ENCODE peak calls at places on chromosome 14, in five cellular contexts. M is pancreas, O is mammary epithelial cell, R is fibroblast of lung, S is astrocyte. T is an unnamed sample.

GRCh38 chr14:80055912-80056801 is 155.1 kb downstream of the DIO2 start:
- DNase-seq in M (no peak), O (peak; percentile 32), R (peak; percentile 70), S (peak; percentile 46), T (peak; percentile 66)

GRCh38 chr14:61186793-61187641 is 94.1 kb downstream of the TMEM30B start:
- DNase-seq in M (no peak), O (no peak), R (peak; percentile 33), S (no peak), T (peak; percentile 47)

GRCh38 chr14:96876747-96877146 is 79.6 kb downstream of the VRK1 start:
- DNase-seq in M (no peak), O (no peak), R (no peak), S (no peak), T (no peak)

GRCh38 chr14:85471744-85472143 is 58.2 kb upstream of the FLRT2 start:
- DNase-seq in M (no peak), O (peak; percentile 76), R (peak; percentile 89), S (peak; percentile 98), T (peak; percentile 99)

GRCh38 chr14:77022219-77022852 is 6.2 kb downstream of the IRF2BPL start:
- DNase-seq in M (no peak), O (no peak), R (no peak), S (no peak), T (no peak)

GRCh38 chr14:24817638-24818053 is 183.7 kb upstream of the GZMB start:
- DNase-seq in M (no peak), O (no peak), R (peak; percentile 69), S (no peak), T (no peak)

GRCh38 chr14:59900536-59900935 is 19.4 kb upstream of the LRRC9 start:
- DNase-seq in M (no peak), O (no peak), R (no peak), S (no peak), T (no peak)

GRCh38 chr14:49977126-49977841 is 84.4 kb downstream of the ARF6 start:
- DNase-seq in M (no peak), O (no peak), R (no peak), S (no peak), T (no peak)

GRCh38 chr14:99230271-99231141 is 41.5 kb downstream of the BCL11B start:
- DNase-seq in M (no peak), O (no peak), R (no peak), S (no peak), T (no peak)

GRCh38 chr14:104361101-104361591 is 218.4 kb upstream of the C14orf180 start:
- DNase-seq in M (no peak), O (no peak), R (no peak), S (no peak), T (no peak)

DNA sequence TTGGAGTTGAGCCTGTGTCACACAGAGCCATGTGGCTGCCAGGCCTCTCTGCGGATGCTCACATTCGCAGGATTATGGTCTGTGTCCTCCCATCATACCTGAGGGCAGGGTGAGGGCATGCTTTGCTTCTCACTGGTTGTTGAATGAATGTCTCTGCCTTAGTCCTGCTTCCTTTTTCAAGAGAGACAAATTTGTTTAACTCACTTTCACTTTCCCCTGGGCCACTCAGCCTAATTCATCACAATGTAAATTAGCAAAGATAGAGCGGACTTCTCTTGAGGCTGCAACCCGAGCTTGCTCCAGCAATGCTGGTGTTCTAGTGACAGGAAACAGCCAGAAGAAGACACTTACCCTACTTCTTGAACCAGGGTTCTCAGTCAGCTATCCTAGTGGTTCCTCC is 35.5 kb upstream of the PAX9 start:
- DNase-seq in M (no peak), O (no peak), R (no peak), S (no peak), T (no peak)
- H3K4me3 ChIP-seq in M (no peak overlapping the region), O (no peak overlapping the region), R (no peak overlapping the region), S (no peak overlapping the region), T (no peak overlapping the region)

DNA sequence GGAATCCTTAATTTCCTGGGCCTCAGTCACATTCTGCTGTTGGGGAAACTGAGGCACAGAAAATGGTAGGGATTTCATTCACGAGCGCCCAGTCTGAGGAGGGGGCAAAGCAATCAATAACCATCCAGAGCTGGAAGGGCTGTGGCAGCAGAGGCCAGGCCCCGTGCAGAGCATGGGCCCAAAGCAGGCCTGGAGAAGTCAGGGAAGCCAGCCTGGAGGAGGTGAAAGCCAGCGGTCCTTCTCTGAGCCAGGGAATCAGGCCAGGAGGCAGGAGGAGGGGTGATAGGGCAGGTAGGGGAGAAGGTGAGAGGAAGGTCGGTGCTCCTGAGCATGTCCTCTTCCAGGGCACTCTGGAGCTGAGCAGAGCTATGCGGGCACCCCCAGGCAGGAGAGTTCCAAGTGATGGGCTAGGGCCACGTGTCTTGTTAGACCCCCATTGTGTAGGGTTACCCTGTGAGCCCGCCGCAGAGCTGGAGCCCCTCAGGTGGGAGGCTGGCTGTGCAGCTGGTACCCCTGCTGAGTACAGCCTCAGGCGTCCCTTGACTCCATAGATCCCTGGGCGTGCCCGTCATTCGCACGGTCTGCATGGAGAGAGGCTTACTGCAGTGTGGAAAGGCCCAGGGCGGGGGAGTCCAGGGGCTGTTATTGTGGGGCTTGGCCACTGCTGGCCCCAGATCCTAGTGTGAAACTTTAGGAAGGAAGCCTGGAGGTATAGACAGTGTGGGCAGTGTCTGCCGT is 4.8 kb downstream of the TNFAIP2 start:
- DNase-seq in M (peak; percentile 70), O (no peak), R (no peak), S (no peak), T (no peak)
- H3K36me3 ChIP-seq in M (no peaks in the 10 kb centered on the region), O (no peaks in the 10 kb centered on the region), R (peaks cover 28% of the 10 kb centered on the region), S (no peaks in the 10 kb centered on the region), T (no peaks in the 10 kb centered on the region)

DNA sequence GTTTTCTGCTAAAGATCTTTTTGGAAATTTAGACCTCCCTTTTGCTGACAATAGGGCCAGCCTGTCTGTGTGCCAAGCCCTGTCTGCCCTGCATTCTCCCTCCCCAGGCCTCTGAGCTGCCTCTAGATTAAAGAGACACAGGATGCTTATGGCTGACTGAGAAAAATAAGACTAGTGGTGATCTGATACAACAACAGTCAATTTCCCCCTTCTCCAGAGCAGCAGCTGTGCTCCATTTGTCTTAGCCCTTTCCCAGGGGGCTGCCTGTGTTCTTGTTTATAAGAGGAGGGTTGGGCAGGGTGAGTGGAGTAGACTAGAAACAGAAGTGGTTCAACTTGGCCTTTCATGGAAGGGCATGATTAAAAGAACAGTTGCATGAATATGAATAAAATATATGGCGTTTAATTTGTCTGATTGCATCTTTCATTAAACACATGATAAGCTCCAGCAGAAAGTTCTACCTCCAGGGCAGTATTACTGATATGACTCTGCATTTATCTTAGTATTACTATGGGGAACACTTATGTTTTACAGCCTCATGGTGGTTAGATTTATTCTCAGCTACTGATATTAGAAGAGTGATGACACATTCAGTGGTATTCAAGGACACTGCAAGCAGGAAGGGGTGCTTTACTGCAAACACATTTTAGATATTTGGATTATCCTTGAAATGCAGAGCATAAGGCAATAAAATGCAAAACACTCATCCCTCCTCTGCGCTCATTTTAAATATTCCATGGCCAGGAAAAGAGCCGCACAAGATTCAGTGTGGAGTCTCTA is 150.1 kb upstream of the CLEC14A start:
- DNase-seq in M (no peak), O (no peak), R (peak; percentile 71), S (peak; percentile 53), T (peak; percentile 1)
- TF ChIP-seq CTCF in M (no peak), O (no peak), R (peak; percentile 32), S (no peak), T (no peak)

GRCh38 chr14:53779301-53779700 is 177.3 kb downstream of the BMP4 start:
- DNase-seq in M (no peak), O (no peak), R (no peak), S (no peak), T (no peak)

GRCh38 chr14:53780156-53780555 is 176.5 kb downstream of the BMP4 start:
- DNase-seq in M (no peak), O (no peak), R (no peak), S (no peak), T (no peak)

GRCh38 chr14:53784688-53785087 is 171.9 kb downstream of the BMP4 start:
- DNase-seq in M (no peak), O (no peak), R (no peak), S (no peak), T (no peak)

GRCh38 chr14:53786045-53786444 is 170.6 kb downstream of the BMP4 start:
- DNase-seq in M (no peak), O (no peak), R (peak; percentile 4), S (no peak), T (no peak)

GRCh38 chr14:53783256-53783655 is 173.4 kb downstream of the BMP4 start:
- DNase-seq in M (no peak), O (no peak), R (no peak), S (no peak), T (no peak)
- H3K4me3 ChIP-seq in M (no peak overlapping the region), O (no peak overlapping the region), R (no peak overlapping the region), S (no peak overlapping the region), T (no peak overlapping the region)

GRCh38 chr14:34580381-34580780 is 40.9 kb upstream of the EAPP start:
- DNase-seq in M (no peak), O (no peak), R (no peak), S (no peak), T (no peak)
- H3K36me3 ChIP-seq in M (peaks cover 17% of the 10 kb centered on the region), O (peaks cover 18% of the 10 kb centered on the region), R (peaks cover 5% of the 10 kb centered on the region), S (peaks cover 23% of the 10 kb centered on the region), T (peaks cover 61% of the 10 kb centered on the region)

GRCh38 chr14:93727917-93728650 is 60.2 kb downstream of the PRIMA1 start:
- DNase-seq in M (peak; percentile 47), O (no peak), R (no peak), S (no peak), T (no peak)

GRCh38 chr14:93725002-93725582 is 63.2 kb downstream of the PRIMA1 start:
- DNase-seq in M (peak; percentile 51), O (no peak), R (no peak), S (no peak), T (no peak)

GRCh38 chr14:93725993-93726392 is 62.3 kb downstream of the PRIMA1 start:
- DNase-seq in M (peak; percentile 29), O (no peak), R (no peak), S (no peak), T (no peak)

GRCh38 chr14:93728651-93729016 is 59.7 kb downstream of the PRIMA1 start:
- DNase-seq in M (peak; percentile 26), O (no peak), R (no peak), S (no peak), T (no peak)

GRCh38 chr14:93727039-93727740 is 61.1 kb downstream of the PRIMA1 start:
- DNase-seq in M (peak; percentile 37), O (no peak), R (no peak), S (no peak), T (no peak)
- TF ChIP-seq CTCF in M (no peak), O (no peak), R (no peak), S (no peak), T (no peak)

GRCh38 chr14:51439896-51440295 is 199.8 kb downstream of the TMX1 start:
- DNase-seq in M (no peak), O (no peak), R (no peak), S (no peak), T (no peak)
- H3K4me3 ChIP-seq in M (no peak overlapping the region), O (no peak overlapping the region), R (no peak overlapping the region), S (no peak overlapping the region), T (no peak overlapping the region)